ENCODE peak calls at places on chromosomes 11 and 22, in four cellular contexts. E, O, Q and D are unnamed samples.
A peak's percentile ranks its signal among the peaks of the same experiment; 100 is the strongest.

GRCh38 chr22:46409631-46410210 is 74.2 kb downstream of the TRMU start:
- DNase-seq in E (no peak), O (no peak), Q (no peak), D (no peak)

GRCh38 chr11:72821221-72821919 is 7.2 kb downstream of the ATG16L2 start:
- DNase-seq in E (no peak), O (no peak), Q (peak; percentile 61), D (no peak)

GRCh38 chr11:86523738-86524602 is 148.4 kb downstream of the ME3 start:
- DNase-seq in E (peak; percentile 91), O (no peak), Q (no peak), D (peak; percentile 46)

GRCh38 chr22:35191412-35191811 is 65.9 kb upstream of the HMGXB4 start:
- DNase-seq in E (peak; percentile 12), O (no peak), Q (no peak), D (no peak)

GRCh38 chr22:33576205-33576604 is 344.1 kb downstream of the LARGE1 start:
- DNase-seq in E (no peak), O (no peak), Q (no peak), D (no peak)

GRCh38 chr11:65334696-65335295 is 1.1 kb downstream of the DPF2 start:
- DNase-seq in E (no peak), O (no peak), Q (no peak), D (no peak)

GRCh38 chr11:66570117-66570825 is 1.9 kb upstream of the CTSF start:
- DNase-seq in E (no peak), O (no peak), Q (no peak), D (no peak)

GRCh38 chr11:83612891-83613766 is 327.0 kb upstream of the CCDC90B start:
- DNase-seq in E (no peak), O (peak; percentile 19), Q (peak; percentile 60), D (no peak)

GRCh38 chr22:49645791-49646550 is 181.7 kb downstream of the BRD1 start:
- DNase-seq in E (no peak), O (no peak), Q (no peak), D (no peak)

GRCh38 chr11:72724851-72725730 is 27.1 kb downstream of the ARAP1 start:
- DNase-seq in E (peak; percentile 71), O (peak; percentile 86), Q (peak; percentile 89), D (peak; percentile 79)

GRCh38 chr11:29612423-29612822 is 404.4 kb downstream of the KCNA4 start:
- DNase-seq in E (no peak), O (no peak), Q (no peak), D (no peak)

GRCh38 chr11:3129591-3130268 is 35.4 kb downstream of the OSBPL5 start:
- DNase-seq in E (no peak), O (no peak), Q (no peak), D (no peak)

GRCh38 chr11:8649361-8649760 is 33.1 kb downstream of the TRIM66 start:
- DNase-seq in E (no peak), O (no peak), Q (no peak), D (no peak)

GRCh38 chr11:2206291-2206690 is 34.7 kb upstream of the TH start:
- DNase-seq in E (no peak), O (no peak), Q (peak; percentile 33), D (peak; percentile 5)

DNA sequence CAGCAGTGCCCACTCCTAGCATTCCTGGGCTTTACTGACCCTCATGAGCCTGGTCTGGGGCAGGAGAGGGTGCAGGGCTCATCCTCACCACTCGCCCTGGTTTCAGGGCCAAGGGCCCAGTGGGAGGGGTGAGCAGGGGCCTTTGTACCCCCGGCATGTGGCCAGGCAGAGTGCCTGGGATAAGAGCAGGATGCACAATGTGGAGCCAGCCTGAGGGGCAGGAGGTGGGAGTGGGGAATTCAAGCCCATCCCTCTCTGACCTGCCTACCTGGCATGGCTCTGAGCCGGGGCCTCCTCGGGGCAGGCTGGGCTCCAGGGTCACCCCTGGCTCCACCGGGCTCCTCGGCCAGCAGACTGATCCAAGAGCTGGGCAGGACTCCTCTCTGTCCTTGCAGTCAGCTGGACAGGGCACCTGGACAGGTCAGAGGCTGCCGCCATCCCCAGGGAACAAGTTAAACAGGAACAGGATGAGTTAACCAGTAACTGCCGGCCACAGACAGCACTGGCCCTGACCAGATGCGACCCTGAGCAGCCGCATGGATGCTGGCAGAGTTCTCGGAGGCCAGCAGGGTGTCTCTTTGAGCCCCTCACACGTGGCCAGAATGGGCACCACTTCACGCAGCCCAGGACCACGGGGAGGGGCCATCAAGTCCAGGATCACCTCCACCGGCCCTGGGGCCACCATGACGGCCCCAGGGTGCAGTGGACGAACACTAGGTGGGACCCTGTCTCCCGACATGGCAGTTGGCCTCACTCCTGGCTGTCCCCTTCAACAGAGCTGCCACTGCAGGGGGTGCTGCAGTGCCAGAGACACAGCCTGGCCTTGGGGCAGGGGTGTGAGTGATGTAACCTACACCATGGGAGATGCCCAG is 5.0 kb downstream of the SIGIRR start:
- DNase-seq in E (no peak), O (no peak), Q (peak; percentile 51), D (no peak)
- TF ChIP-seq CTCF in E (no peak), O (no peak), Q (no peak), D (no peak)

GRCh38 chr11:97832451-97832850 is 1188.3 kb upstream of the CNTN5 start:
- DNase-seq in E (no peak), O (no peak), Q (no peak), D (no peak)
- TF ChIP-seq JUND in E (no peak), O (no peak), Q (no peak), D (no peak)

GRCh38 chr11:18173225-18173866 is 709 bp downstream of the MRGPRX4 start:
- DNase-seq in E (no peak), O (no peak), Q (no peak), D (no peak)

GRCh38 chr11:18172686-18173085 is at the start of gene MRGPRX4:
- DNase-seq in E (no peak), O (no peak), Q (no peak), D (no peak)

GRCh38 chr11:18168372-18168771 is 4.3 kb upstream of the MRGPRX4 start:
- DNase-seq in E (no peak), O (no peak), Q (no peak), D (no peak)

DNA sequence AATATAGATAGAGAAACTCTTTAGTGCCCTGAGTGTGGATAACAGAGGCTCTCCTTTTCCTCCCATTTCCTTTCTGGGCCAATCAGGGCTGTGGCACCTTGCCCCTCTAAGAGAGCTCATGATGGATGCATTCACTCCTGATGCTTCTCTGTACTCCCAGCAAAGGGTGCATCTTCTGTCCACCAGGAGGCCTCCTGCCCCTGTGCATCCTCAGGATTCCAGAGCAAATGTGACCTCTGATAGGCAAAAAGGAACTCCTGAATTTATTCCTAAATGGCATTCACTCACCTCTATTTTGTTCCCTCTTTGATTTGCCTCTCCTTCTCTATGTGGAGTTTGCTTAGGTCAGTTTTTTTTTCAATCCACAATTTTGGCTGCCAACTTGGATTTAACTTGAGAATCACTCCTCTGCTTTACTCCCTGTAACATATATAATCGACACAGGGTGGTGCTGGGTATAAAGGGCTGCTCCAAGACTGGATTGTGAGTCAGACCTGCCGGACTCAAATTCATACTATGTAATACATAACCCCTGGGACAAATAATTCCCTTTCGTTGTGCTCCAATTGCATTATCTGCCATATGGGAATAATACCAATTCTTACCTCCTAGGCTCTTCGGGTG is 1.1 kb upstream of the MRGPRX4 start:
- DNase-seq in E (peak; percentile 23), O (peak; percentile 55), Q (no peak), D (peak; percentile 42)
- TF ChIP-seq CTCF in E (peak; percentile 88), O (peak; percentile 64), Q (peak; percentile 80), D (peak; percentile 70)

GRCh38 chr11:44319170-44319551 is 9.2 kb upstream of the ALX4 start:
- DNase-seq in E (no peak), O (no peak), Q (peak; percentile 68), D (no peak)
- TF ChIP-seq JUND in E (no peak), O (no peak), Q (no peak), D (no peak)

DNA sequence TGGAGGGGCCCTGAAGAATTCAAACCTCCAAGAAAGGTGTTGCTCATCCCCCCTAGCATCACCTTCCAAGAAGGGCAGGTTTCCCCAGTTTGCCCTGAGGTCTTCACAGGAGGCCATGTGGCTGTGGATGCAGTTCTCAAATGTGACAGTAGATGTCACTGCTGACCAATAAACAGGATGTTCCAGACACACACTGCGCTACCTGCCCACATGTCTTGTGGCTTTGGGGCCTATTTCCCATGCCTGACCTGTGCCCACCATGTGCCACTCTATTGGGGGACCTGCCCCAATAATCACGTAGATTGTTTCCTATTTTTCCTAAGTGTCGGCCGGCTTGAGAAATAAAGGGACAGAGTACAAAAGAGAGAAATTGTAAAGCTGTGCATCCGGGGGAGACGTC is 4.5 kb downstream of the GSTT2 start:
- DNase-seq in E (peak; percentile 48), O (peak; percentile 52), Q (peak; percentile 68), D (no peak)
- TF ChIP-seq CTCF in E (peak; percentile 81), O (peak; percentile 65), Q (peak; percentile 66), D (no peak)

DNA sequence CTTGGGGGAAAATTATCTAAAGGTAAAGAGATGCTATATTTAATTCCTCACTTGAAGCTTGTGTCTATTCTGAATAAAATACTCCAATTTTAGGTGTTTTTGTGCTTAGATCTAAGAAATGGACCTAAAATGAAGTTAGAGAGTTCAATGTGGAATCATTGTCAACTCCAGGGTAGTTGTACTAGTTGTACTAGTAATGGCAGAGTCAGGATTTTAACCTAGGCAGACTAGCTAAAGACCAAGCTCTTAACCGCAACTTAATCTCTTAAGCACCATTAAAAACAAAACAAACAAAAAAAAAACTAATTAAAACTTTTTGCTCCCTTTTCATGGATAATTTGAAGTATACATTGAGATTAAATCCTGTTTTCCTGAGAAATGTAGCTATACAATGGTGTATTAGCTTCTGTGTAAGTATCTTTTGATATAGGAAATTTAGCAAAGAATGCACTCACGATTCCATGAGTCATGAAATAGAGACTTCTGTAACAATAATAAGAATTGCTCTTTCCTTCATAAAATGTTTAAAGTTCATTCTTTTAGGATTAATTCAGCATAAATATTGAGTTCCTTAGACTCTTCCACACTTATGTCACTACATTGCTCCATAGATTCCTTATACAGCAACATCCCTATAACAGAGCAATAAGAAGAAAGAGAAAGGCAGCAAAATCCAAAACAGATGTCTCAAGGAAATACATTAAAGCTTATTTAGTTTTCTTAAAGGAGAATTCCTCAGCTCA is 26.5 kb upstream of the SOX6 start:
- DNase-seq in E (no peak), O (no peak), Q (no peak), D (no peak)
- TF ChIP-seq JUND in E (no peak), O (no peak), Q (no peak), D (no peak)

GRCh38 chr11:131504199-131504949 is 134.0 kb downstream of the NTM start:
- DNase-seq in E (no peak), O (peak; percentile 65), Q (peak; percentile 84), D (no peak)
- TF ChIP-seq CTCF in E (peak; percentile 3), O (no peak), Q (peak; percentile 84), D (no peak)

GRCh38 chr11:130441726-130442125 is 6.7 kb upstream of the ADAMTS15 start:
- DNase-seq in E (no peak), O (no peak), Q (no peak), D (no peak)
- TF ChIP-seq JUND in E (no peak), O (no peak), Q (no peak), D (no peak)